ENCODE peak calls at places on chromosomes 1 and 21, in five cellular contexts. A is tibial nerve, S is suprapubic skin, L is pancreas, M is IMR-90. Y is an unnamed sample.
A peak's percentile ranks its signal among the peaks of the same experiment; 100 is the strongest.

GRCh38 chr1:212313616-212314015 is 28.4 kb downstream of the PPP2R5A start:
- DNase-seq in A (no peak), S (no peak), L (no peak), M (peak; percentile 56), Y (peak; percentile 79)

GRCh38 chr1:151403612-151404011 is 4.2 kb downstream of the PSMB4 start:
- DNase-seq in A (no peak), S (no peak), L (no peak), M (no peak), Y (no peak)

GRCh38 chr1:202283991-202284390 is 57.7 kb downstream of the UBE2T start:
- DNase-seq in A (no peak), S (no peak), L (no peak), M (peak; percentile 74), Y (peak; percentile 32)

GRCh38 chr1:20601123-20601825 is 12.4 kb downstream of the CDA start:
- DNase-seq in A (no peak), S (no peak), L (no peak), M (peak; percentile 64), Y (peak; percentile 27)

GRCh38 chr1:35215346-35215745 is 22.4 kb upstream of the SFPQ start:
- DNase-seq in A (no peak), S (no peak), L (no peak), M (no peak), Y (no peak)

GRCh38 chr1:191886977-191887376 is 271.3 kb upstream of the RGS18 start:
- DNase-seq in A (no peak), S (no peak), L (no peak), M (no peak), Y (peak; percentile 14)

GRCh38 chr1:45340816-45341215 is 576 bp upstream of the MUTYH start:
- DNase-seq in A (no peak), S (no peak), L (no peak), M (no peak), Y (no peak)

GRCh38 chr1:178531897-178532296 is 19.0 kb downstream of the TEX35 start:
- DNase-seq in A (no peak), S (peak; percentile 49), L (no peak), M (no peak), Y (no peak)

GRCh38 chr1:153550827-153551512 is 1.9 kb upstream of the S100A3 start:
- DNase-seq in A (no peak), S (no peak), L (no peak), M (no peak), Y (no peak)

GRCh38 chr1:24643362-24644346 is 552 bp downstream of the SRRM1 start:
- DNase-seq in A (no peak), S (peak; percentile 68), L (no peak), M (no peak), Y (peak; percentile 56)

GRCh38 chr1:40582121-40582520 is 50.7 kb downstream of the ZNF684 start:
- DNase-seq in A (no peak), S (no peak), L (no peak), M (no peak), Y (no peak)

GRCh38 chr21:17387030-17387617 is 125.7 kb upstream of the CXADR start:
- DNase-seq in A (no peak), S (no peak), L (peak; percentile 43), M (peak; percentile 59), Y (peak; percentile 90)

GRCh38 chr21:42330380-42331336 is 15.4 kb upstream of the TFF3 start:
- DNase-seq in A (no peak), S (no peak), L (peak; percentile 5), M (no peak), Y (no peak)

GRCh38 chr1:81517987-81518386 is 282.7 kb upstream of the ADGRL2 start:
- DNase-seq in A (no peak), S (no peak), L (no peak), M (no peak), Y (no peak)

GRCh38 chr1:32623775-32624174 is 26.6 kb downstream of the ZBTB8OS start:
- DNase-seq in A (no peak), S (no peak), L (no peak), M (no peak), Y (no peak)

GRCh38 chr1:57157818-57158606 is 192.2 kb upstream of the C8B start:
- DNase-seq in A (no peak), S (no peak), L (no peak), M (no peak), Y (no peak)

GRCh38 chr1:229940689-229941088 is 126.3 kb upstream of the GALNT2 start:
- DNase-seq in A (no peak), S (no peak), L (no peak), M (peak; percentile 6), Y (peak; percentile 39)

GRCh38 chr1:91582431-91582921 is 81.8 kb downstream of the CDC7 start:
- DNase-seq in A (no peak), S (no peak), L (no peak), M (peak; percentile 100), Y (peak; percentile 85)

GRCh38 chr1:13543927-13544556 is 30.2 kb upstream of the LRRC38 start:
- DNase-seq in A (no peak), S (peak; percentile 80), L (peak; percentile 53), M (no peak), Y (peak; percentile 11)

GRCh38 chr1:26275580-26276431 is 4.1 kb upstream of the SH3BGRL3 start:
- DNase-seq in A (peak; percentile 74), S (peak; percentile 91), L (peak; percentile 87), M (peak; percentile 95), Y (peak; percentile 92)

GRCh38 chr1:67880056-67880601 is 46.9 kb upstream of the GNG12 start:
- DNase-seq in A (no peak), S (no peak), L (peak; percentile 29), M (peak; percentile 79), Y (peak; percentile 59)

GRCh38 chr1:235105051-235106043 is 23.3 kb downstream of the TOMM20 start:
- DNase-seq in A (no peak), S (no peak), L (no peak), M (peak; percentile 32), Y (peak; percentile 27)

GRCh38 chr21:43341349-43342163 is 85.4 kb downstream of the SIK1 start:
- DNase-seq in A (no peak), S (no peak), L (no peak), M (peak; percentile 65), Y (no peak)

GRCh38 chr1:155051777-155052398 is 772 bp downstream of the ADAM15 start:
- DNase-seq in A (peak; percentile 40), S (peak; percentile 85), L (peak; percentile 60), M (peak; percentile 13), Y (peak; percentile 62)

GRCh38 chr1:195530961-195531360 is 1077.3 kb downstream of the KCNT2 start:
- DNase-seq in A (no peak), S (no peak), L (no peak), M (peak; percentile 36), Y (peak; percentile 38)

GRCh38 chr1:228445524-228445866 is 28.8 kb upstream of the TRIM17 start:
- DNase-seq in A (no peak), S (no peak), L (no peak), M (no peak), Y (no peak)

GRCh38 chr1:228443395-228443794 is 26.7 kb upstream of the TRIM17 start:
- DNase-seq in A (no peak), S (no peak), L (no peak), M (no peak), Y (no peak)

GRCh38 chr1:228448372-228448771 is 31.7 kb upstream of the TRIM17 start:
- DNase-seq in A (no peak), S (no peak), L (no peak), M (no peak), Y (no peak)

GRCh38 chr1:228446849-228447248 is 30.2 kb upstream of the TRIM17 start:
- DNase-seq in A (no peak), S (no peak), L (no peak), M (no peak), Y (no peak)

GRCh38 chr1:228445867-228446584 is 29.4 kb upstream of the TRIM17 start:
- DNase-seq in A (no peak), S (no peak), L (peak; percentile 24), M (peak; percentile 56), Y (peak; percentile 48)
- H3K4me3 ChIP-seq in A (peak overlapping the region; percentile 28), S (peak overlapping the region; percentile 43), L (no peak overlapping the region), M (peak overlapping the region; percentile 8), Y (peak overlapping the region; percentile 80)

DNA sequence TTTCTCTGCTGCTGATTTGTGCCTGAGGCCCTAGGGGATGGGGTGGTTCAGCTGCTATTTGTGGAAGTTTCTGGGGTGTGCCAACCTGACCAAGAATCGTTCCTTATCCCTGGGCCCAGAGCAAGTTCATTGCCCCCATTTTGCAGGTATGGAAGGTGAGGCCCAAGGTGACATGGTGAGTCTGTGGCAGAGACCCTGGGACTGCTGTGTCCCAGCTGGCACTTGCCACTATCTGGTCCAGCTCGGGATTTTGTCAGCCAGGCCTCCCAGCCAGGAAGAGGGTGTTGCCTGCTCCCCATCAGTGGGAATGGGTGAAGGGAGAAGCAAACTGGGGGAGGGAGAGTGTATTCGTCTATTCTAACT is 18.9 kb upstream of the LRP8 start:
- DNase-seq in A (no peak), S (peak; percentile 18), L (no peak), M (no peak), Y (no peak)
- H3K4me1 ChIP-seq in A (no peaks in the 10 kb centered on the region), S (no peaks in the 10 kb centered on the region), L (no peaks in the 10 kb centered on the region), M (peaks cover 5% of the 10 kb centered on the region), Y (no peaks in the 10 kb centered on the region)

DNA sequence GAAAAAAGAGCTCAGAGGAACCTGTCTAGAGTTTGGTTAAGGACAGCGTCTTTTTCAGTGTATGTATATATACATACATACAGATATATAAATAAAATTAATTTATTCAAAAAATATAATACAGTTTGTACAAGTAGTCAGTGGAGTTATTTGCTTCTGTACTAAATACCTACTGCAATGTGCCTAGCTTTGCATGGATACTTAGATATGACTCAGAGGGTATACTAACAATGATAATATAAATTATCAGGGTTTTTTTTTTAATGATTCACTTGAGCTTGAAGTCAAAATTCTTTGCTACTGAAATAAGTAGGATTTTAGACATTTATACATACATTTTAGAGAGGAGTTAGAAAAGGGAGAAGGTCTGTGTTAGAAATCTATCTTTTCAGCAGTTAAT is 117.9 kb downstream of the PHTF1 start:
- DNase-seq in A (no peak), S (no peak), L (no peak), M (peak; percentile 60), Y (no peak)
- H3K9me3 ChIP-seq in A (no peaks in the 10 kb centered on the region), S (no peaks in the 10 kb centered on the region), L (no peaks in the 10 kb centered on the region), M (no peaks in the 10 kb centered on the region), Y (no peaks in the 10 kb centered on the region)

DNA sequence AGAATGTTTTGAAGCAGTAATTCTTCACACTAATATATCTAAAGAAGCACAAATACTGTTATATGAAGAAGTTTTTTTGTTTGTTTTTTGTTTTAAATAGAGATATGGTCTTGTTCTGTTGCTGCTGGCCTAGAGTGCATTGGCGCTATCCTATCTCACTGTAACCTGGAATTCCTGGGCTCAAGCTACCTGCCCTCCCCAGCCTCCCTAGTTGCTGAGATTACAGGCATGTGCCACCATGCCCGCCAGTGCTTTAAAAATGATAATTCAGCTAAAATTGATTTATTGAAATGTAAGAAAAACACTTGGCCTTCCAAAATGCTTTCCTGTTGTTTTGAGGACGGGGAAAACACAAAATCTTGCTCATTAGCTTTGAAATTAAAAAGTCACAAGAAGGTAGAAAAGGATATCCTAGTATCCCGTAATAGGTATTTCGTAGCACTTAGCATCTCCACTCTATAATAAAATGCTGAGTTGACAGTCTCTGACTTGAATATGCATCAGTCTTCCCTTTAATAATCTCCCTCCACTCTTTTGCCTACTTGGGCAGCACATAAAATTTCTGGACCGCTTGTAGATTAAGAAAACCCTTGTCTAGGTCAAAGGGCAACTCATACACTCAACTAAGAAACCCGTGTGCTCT is 1.4 kb downstream of the SCYL3 start:
- DNase-seq in A (no peak), S (no peak), L (no peak), M (no peak), Y (no peak)
- H3K4me3 ChIP-seq in A (peak overlapping the region; percentile 83), S (peak overlapping the region; percentile 84), L (peak overlapping the region; percentile 94), M (peak overlapping the region; percentile 68), Y (peak overlapping the region; percentile 89)

Y was measured in adipocyte.